ENCODE peak calls at places on chromosomes 13 and 19, in five cellular contexts. P is AG09319, F is EL, W is pulmonary artery endothelial cell, T is iris pigment epithelial cell. L is an unnamed sample.

GRCh38 chr13:62551588-62551987 is 1135.9 kb upstream of the PCDH20 start:
- DNase-seq in P (no peak), F (no peak), W (no peak), T (no peak), L (no peak)

GRCh38 chr13:60351326-60351725 is 45.7 kb upstream of the TDRD3 start:
- DNase-seq in P (peak; percentile 77), F (peak; percentile 63), W (no peak), T (peak; percentile 81), L (no peak)

GRCh38 chr19:56315076-56315828 is 613 bp upstream of the ZSCAN5A start:
- DNase-seq in P (peak; percentile 89), F (peak; percentile 98), W (peak; percentile 94), T (peak; percentile 98), L (peak; percentile 91)

GRCh38 chr13:79336971-79337370 is 69.1 kb downstream of the RBM26 start:
- DNase-seq in P (no peak), F (no peak), W (no peak), T (no peak), L (no peak)

GRCh38 chr13:28451482-28452217 is 43.3 kb downstream of the FLT1 start:
- DNase-seq in P (no peak), F (no peak), W (peak; percentile 63), T (no peak), L (no peak)

GRCh38 chr13:22432690-22433089 is 748.1 kb upstream of the SGCG start:
- DNase-seq in P (no peak), F (no peak), W (no peak), T (no peak), L (no peak)

GRCh38 chr13:111975539-111976473 is 91.1 kb upstream of the SOX1 start:
- DNase-seq in P (no peak), F (no peak), W (no peak), T (no peak), L (no peak)

GRCh38 chr19:34336781-34337271 is 28.2 kb upstream of the GPI start:
- DNase-seq in P (no peak), F (peak; percentile 41), W (no peak), T (peak; percentile 35), L (no peak)

GRCh38 chr13:27921961-27922910 is 2.4 kb downstream of the PDX1 start:
- DNase-seq in P (no peak), F (no peak), W (no peak), T (no peak), L (no peak)

GRCh38 chr19:29832801-29833200 is 21.0 kb downstream of the CCNE1 start:
- DNase-seq in P (no peak), F (no peak), W (no peak), T (no peak), L (no peak)

L was measured in amygdala.